ENCODE peak calls at places on chromosomes 16 and 17, in eight cellular contexts. Z is MG63; F is HEK293T; O is stimulated activated CD4-positive, alpha-beta T cell treated with anti-CD3 and anti-CD28 coated beads, Interleukin-2, amount 100 ng/mL, for 24 hours; D is H54; J is fibroblast of lung; S is IMR-90; H is H1. V is an unnamed sample.

GRCh38 chr16:68778551-68779231 is 41.6 kb downstream of the CDH1 start:
- DNase-seq in Z (no peak), F (no peak), O (no peak), D (no peak), J (no peak), S (no peak), H (no peak), V (no peak)

GRCh38 chr16:19718624-19718965 is 524 bp downstream of the IQCK start:
- DNase-seq in Z (peak), F (no peak), O (no peak), D (no peak), J (peak), S (peak), H (no peak), V (no peak)

GRCh38 chr17:82366749-82367148 is 4.8 kb upstream of the UTS2R start:
- DNase-seq in Z (no peak), F (no peak), O (no peak), D (no peak), J (no peak), S (no peak), H (no peak), V (no peak)

GRCh38 chr17:78366109-78366848 is 6.4 kb upstream of the SOCS3 start:
- DNase-seq in Z (no peak), F (no peak), O (no peak), D (no peak), J (no peak), S (no peak), H (no peak), V (no peak)

GRCh38 chr17:46890638-46891037 is 32.3 kb upstream of the GOSR2 start:
- DNase-seq in Z (no peak), F (no peak), O (no peak), D (no peak), J (no peak), S (no peak), H (no peak), V (no peak)

GRCh38 chr17:19650826-19651225 is 2.3 kb downstream of the ALDH3A2 start:
- DNase-seq in Z (no peak), F (no peak), O (no peak), D (peak), J (peak), S (peak), H (no peak), V (no peak)

GRCh38 chr17:35731239-35731931 is at the start of gene RASL10B:
- DNase-seq in Z (peak), F (peak), O (peak), D (no peak), J (peak), S (peak), H (peak), V (no peak)

GRCh38 chr16:17921357-17921978 is 415.1 kb downstream of the NPIPA8 start:
- DNase-seq in Z (peak), F (peak), O (peak), D (peak), J (no peak), S (no peak), H (peak), V (no peak)

GRCh38 chr17:74805543-74805991 is 29.4 kb upstream of the NAT9 start:
- DNase-seq in Z (no peak), F (no peak), O (no peak), D (no peak), J (no peak), S (no peak), H (no peak), V (no peak)

GRCh38 chr16:12113581-12114375 is 137.2 kb downstream of the SNX29 start:
- DNase-seq in Z (no peak), F (no peak), O (no peak), D (no peak), J (no peak), S (no peak), H (no peak), V (no peak)

GRCh38 chr16:27326738-27327585 is 13.2 kb downstream of the IL4R start:
- DNase-seq in Z (peak), F (no peak), O (peak), D (peak), J (peak), S (peak), H (peak), V (peak)

GRCh38 chr16:35664091-35664693 is 2204.8 kb downstream of the TP53TG3F start:
- DNase-seq in Z (no peak), F (no peak), O (no peak), D (no peak), J (no peak), S (no peak), H (no peak), V (no peak)

GRCh38 chr17:45231481-45232116 is 9.9 kb downstream of the FMNL1 start:
- DNase-seq in Z (peak), F (peak), O (peak), D (no peak), J (no peak), S (no peak), H (peak), V (no peak)

GRCh38 chr17:65359016-65359415 is 202.4 kb downstream of the AXIN2 start:
- DNase-seq in Z (peak), F (no peak), O (peak), D (peak), J (peak), S (peak), H (no peak), V (peak)

GRCh38 chr17:2691965-2692780 is 19.4 kb downstream of the CLUH start:
- DNase-seq in Z (no peak), F (no peak), O (no peak), D (no peak), J (no peak), S (no peak), H (no peak), V (no peak)

GRCh38 chr16:7679899-7680298 is 347.3 kb downstream of the RBFOX1 start:
- DNase-seq in Z (no peak), F (no peak), O (no peak), D (no peak), J (no peak), S (no peak), H (no peak), V (no peak)

GRCh38 chr17:62653002-62653830 is 25.7 kb downstream of the MRC2 start:
- DNase-seq in Z (peak), F (peak), O (peak), D (peak), J (peak), S (peak), H (peak), V (peak)

GRCh38 chr16:53773150-53773846 is 69.3 kb downstream of the FTO start:
- DNase-seq in Z (peak), F (peak), O (no peak), D (peak), J (peak), S (peak), H (no peak), V (peak)

GRCh38 chr16:81458827-81459598 is 14.4 kb downstream of the CMIP start:
- DNase-seq in Z (no peak), F (no peak), O (no peak), D (no peak), J (no peak), S (no peak), H (no peak), V (no peak)

GRCh38 chr17:56867948-56868376 is 34.0 kb downstream of the DGKE start:
- DNase-seq in Z (peak), F (no peak), O (no peak), D (no peak), J (peak), S (peak), H (no peak), V (no peak)

GRCh38 chr16:69319826-69320730 is 8.9 kb downstream of the VPS4A start:
- DNase-seq in Z (no peak), F (no peak), O (no peak), D (no peak), J (no peak), S (no peak), H (no peak), V (no peak)

GRCh38 chr17:43800736-43801135 is 20.5 kb downstream of the CFAP97D1 start:
- DNase-seq in Z (no peak), F (no peak), O (no peak), D (no peak), J (no peak), S (no peak), H (no peak), V (no peak)

GRCh38 chr16:84617068-84617630 is 729 bp downstream of the COTL1 start:
- DNase-seq in Z (peak), F (peak), O (peak), D (no peak), J (no peak), S (no peak), H (peak), V (no peak)

GRCh38 chr17:66945451-66945850 is 19.1 kb upstream of the CACNG4 start:
- DNase-seq in Z (peak), F (no peak), O (no peak), D (no peak), J (peak), S (no peak), H (no peak), V (no peak)

GRCh38 chr17:1107777-1108559 is 71.8 kb downstream of the ABR start:
- DNase-seq in Z (no peak), F (no peak), O (no peak), D (no peak), J (no peak), S (no peak), H (peak), V (no peak)

GRCh38 chr16:80948886-80949502 is 57.7 kb downstream of the CMC2 start:
- DNase-seq in Z (no peak), F (peak), O (peak), D (peak), J (no peak), S (peak), H (peak), V (no peak)

GRCh38 chr17:45221081-45221996 is at the start of gene FMNL1:
- DNase-seq in Z (peak), F (peak), O (peak), D (peak), J (no peak), S (no peak), H (peak), V (no peak)

GRCh38 chr16:51114369-51114768 is 36.7 kb downstream of the SALL1 start:
- DNase-seq in Z (no peak), F (no peak), O (no peak), D (no peak), J (no peak), S (no peak), H (no peak), V (no peak)

GRCh38 chr17:60065867-60066266 is 12.9 kb downstream of the HEATR6 start:
- DNase-seq in Z (no peak), F (no peak), O (no peak), D (no peak), J (no peak), S (no peak), H (no peak), V (no peak)

GRCh38 chr17:28290703-28291102 is 28.3 kb upstream of the TMEM97 start:
- DNase-seq in Z (no peak), F (no peak), O (no peak), D (no peak), J (no peak), S (no peak), H (no peak), V (no peak)

GRCh38 chr17:71023631-71024030 is 854.3 kb downstream of the KCNJ2 start:
- DNase-seq in Z (no peak), F (peak), O (no peak), D (no peak), J (peak), S (no peak), H (no peak), V (peak)

GRCh38 chr16:17307501-17307900 is 163.3 kb downstream of the XYLT1 start:
- DNase-seq in Z (no peak), F (no peak), O (no peak), D (no peak), J (no peak), S (no peak), H (no peak), V (no peak)

GRCh38 chr16:81866820-81867440 is 87.8 kb downstream of the PLCG2 start:
- DNase-seq in Z (no peak), F (no peak), O (no peak), D (no peak), J (no peak), S (no peak), H (no peak), V (no peak)

GRCh38 chr16:20023190-20023589 is 50.5 kb downstream of the GPR139 start:
- DNase-seq in Z (no peak), F (no peak), O (no peak), D (no peak), J (peak), S (peak), H (no peak), V (no peak)

GRCh38 chr16:3889059-3889458 is 8.5 kb upstream of the CREBBP start:
- DNase-seq in Z (no peak), F (no peak), O (no peak), D (no peak), J (no peak), S (no peak), H (no peak), V (no peak)

GRCh38 chr16:81831722-81832126 is 52.6 kb downstream of the PLCG2 start:
- DNase-seq in Z (no peak), F (no peak), O (peak), D (no peak), J (peak), S (no peak), H (no peak), V (no peak)

GRCh38 chr17:7336240-7337175 is at the start of gene ACAP1:
- DNase-seq in Z (no peak), F (no peak), O (peak), D (no peak), J (no peak), S (no peak), H (peak), V (no peak)

GRCh38 chr17:41777579-41778188 is 8.8 kb downstream of the JUP start:
- DNase-seq in Z (peak), F (peak), O (no peak), D (peak), J (peak), S (peak), H (no peak), V (peak)